ENCODE peak calls at places on chromosomes 2 and 18, in six cellular contexts. Q, L, U, D, T and J are unnamed samples.

GRCh38 chr2:96916156-96917007 is 46.5 kb upstream of the SEMA4C start:
- DNase-seq in Q (no peak), L (peak; percentile 66), D (no peak), T (no peak), U (no peak), J (no peak)

GRCh38 chr2:226168496-226169160 is 631.0 kb downstream of the IRS1 start:
- DNase-seq in U (no peak), L (no peak), Q (no peak), D (no peak), T (no peak), J (no peak)

GRCh38 chr2:142682528-142682927 is 194.9 kb upstream of the KYNU start:
- DNase-seq in U (no peak), Q (peak; percentile 53), L (peak; percentile 23), T (peak; percentile 23), D (no peak), J (peak; percentile 2)

GRCh38 chr18:74497308-74497640 is 1.1 kb downstream of the CNDP2 start:
- DNase-seq in L (no peak), D (no peak), U (no peak), T (no peak), Q (peak; percentile 13), J (no peak)

GRCh38 chr18:9755603-9756002 is 47.5 kb downstream of the RAB31 start:
- DNase-seq in D (no peak), T (no peak), U (no peak), Q (no peak), L (no peak), J (no peak)

GRCh38 chr2:48174503-48174902 is 268.2 kb upstream of the FBXO11 start:
- DNase-seq in L (peak; percentile 5), U (no peak), T (no peak), Q (no peak), D (no peak), J (no peak)

GRCh38 chr18:80158365-80158764 is 49.3 kb downstream of the ADNP2 start:
- DNase-seq in T (no peak), U (no peak), L (no peak), D (no peak), Q (no peak), J (no peak)

GRCh38 chr2:128631698-128632490 is 313.2 kb upstream of the HS6ST1 start:
- DNase-seq in L (no peak), D (no peak), U (no peak), Q (no peak), T (no peak), J (no peak)

GRCh38 chr2:196176142-196176738 is 4.9 kb upstream of the STK17B start:
- DNase-seq in L (no peak), D (no peak), U (no peak), T (no peak), Q (no peak), J (no peak)

GRCh38 chr2:100423631-100424030 is 6.2 kb upstream of the CHST10 start:
- DNase-seq in L (peak; percentile 61), T (no peak), Q (no peak), D (no peak), U (no peak), J (no peak)

GRCh38 chr2:54422072-54422581 is 34.0 kb upstream of the SPTBN1 start:
- DNase-seq in U (no peak), L (no peak), D (no peak), T (no peak), Q (no peak), J (no peak)

GRCh38 chr2:232420463-232421188 is 14.0 kb downstream of the ALPG start:
- DNase-seq in Q (peak; percentile 3), U (no peak), D (no peak), L (no peak), T (no peak), J (peak; percentile 16)